ENCODE peak calls at places on chromosome 15, in nine cellular contexts. R, K, J, I, O, L, W, N and C are unnamed samples.

GRCh38 chr15:68576253-68577236 is 2.2 kb upstream of the CORO2B start:
- DNase-seq in R (no peak), N (no peak), L (no peak), K (no peak), I (no peak), J (no peak), W (no peak), O (no peak), C (no peak)

GRCh38 chr15:71044006-71044405 is 71.3 kb upstream of the THSD4 start:
- DNase-seq in L (no peak), J (no peak), W (no peak), N (no peak), K (no peak), R (peak), I (no peak), O (peak), C (no peak)

GRCh38 chr15:33766329-33766728 is 202.0 kb upstream of the CHRM5 start:
- DNase-seq in R (peak), O (no peak), I (no peak), J (no peak), W (no peak), K (no peak), L (no peak), N (no peak), C (no peak)

GRCh38 chr15:40379853-40380252 is 2.7 kb upstream of the KNSTRN start:
- DNase-seq in L (peak), R (peak), K (no peak), N (no peak), W (no peak), I (peak), J (peak), O (peak), C (peak)

GRCh38 chr15:63402498-63403253 is 21.0 kb upstream of the CA12 start:
- DNase-seq in R (peak), W (no peak), K (no peak), I (no peak), L (peak), N (peak), O (peak), J (peak), C (no peak)

GRCh38 chr15:41862515-41863116 is 24.0 kb downstream of the PLA2G4B start:
- DNase-seq in J (no peak), N (no peak), O (no peak), I (no peak), L (no peak), K (no peak), W (no peak), R (no peak), C (no peak)

GRCh38 chr15:39936187-39936586 is 2.3 kb downstream of the EIF2AK4 start:
- DNase-seq in R (peak), L (no peak), I (no peak), O (peak), K (no peak), N (no peak), W (no peak), J (no peak), C (no peak)

GRCh38 chr15:95895510-95895909 is 435.0 kb upstream of the NR2F2 start:
- DNase-seq in I (no peak), W (no peak), O (no peak), L (no peak), J (no peak), R (no peak), K (no peak), N (no peak), C (no peak)

GRCh38 chr15:75891895-75892294 is 11.8 kb upstream of the FBXO22 start:
- DNase-seq in W (no peak), I (no peak), R (peak), J (peak), N (no peak), L (peak), O (peak), K (no peak), C (peak)

GRCh38 chr15:89332446-89332845 is 2.2 kb downstream of the POLG start:
- DNase-seq in R (peak), I (no peak), O (peak), L (no peak), J (peak), N (no peak), W (no peak), K (no peak), C (no peak)

GRCh38 chr15:25859838-25860645 is 3.1 kb downstream of the ATP10A start:
- DNase-seq in I (no peak), L (no peak), W (no peak), R (no peak), O (peak), J (no peak), N (peak), K (no peak), C (no peak)

GRCh38 chr15:25850154-25851111 is 12.7 kb downstream of the ATP10A start:
- DNase-seq in W (no peak), O (peak), N (peak), J (peak), R (peak), L (peak), I (no peak), K (peak), C (peak)

GRCh38 chr15:78065284-78065872 is 12.1 kb downstream of the TBC1D2B start:
- DNase-seq in N (no peak), K (no peak), J (peak), W (no peak), O (peak), I (peak), R (peak), L (peak), C (peak)

GRCh38 chr15:67824900-67825879 is at the start of gene SKOR1:
- DNase-seq in N (no peak), R (peak), W (no peak), L (no peak), J (peak), I (no peak), O (peak), K (no peak), C (no peak)

GRCh38 chr15:80844011-80844732 is 65.0 kb downstream of the CEMIP start:
- DNase-seq in K (no peak), I (peak), W (no peak), R (peak), J (peak), N (no peak), L (peak), O (peak), C (no peak)